ENCODE peak calls at places on chromosome 5, in nine cellular contexts. S is keratinocyte, J is GM12865, T is activated B cell treated with CpG ODN at 0.5 μM for 24 hours, Z is gastrocnemius medialis, Q is GM06990, W is stomach, B is fibroblast of the aortic adventitia, G is AG04449. P is an unnamed sample.

GRCh38 chr5:157384971-157385709 is 74.9 kb upstream of the NIPAL4 start:
- DNase-seq in B (peak), T (no peak), S (no peak), J (no peak), G (peak), Z (peak), W (no peak), Q (no peak), P (no peak)

GRCh38 chr5:138725153-138725884 is 27.9 kb upstream of the CTNNA1 start:
- DNase-seq in G (no peak), B (peak), S (peak), T (no peak), J (peak), W (peak), Z (peak), Q (no peak), P (no peak)

GRCh38 chr5:74075496-74075895 is 449.5 kb downstream of the ARHGEF28 start:
- DNase-seq in Z (no peak), S (no peak), T (no peak), W (no peak), G (no peak), J (no peak), B (no peak), Q (peak), P (no peak)

GRCh38 chr5:178403956-178404600 is 171.5 kb upstream of the PHYKPL start:
- DNase-seq in B (no peak), J (no peak), S (no peak), T (no peak), Q (no peak), W (no peak), G (no peak), Z (no peak), P (no peak)

GRCh38 chr5:148267972-148268371 is 622 bp upstream of the SPINK13 start:
- DNase-seq in W (no peak), S (no peak), G (no peak), Z (no peak), B (no peak), Q (no peak), T (no peak), J (no peak), P (no peak)

GRCh38 chr5:36200513-36200912 is 41.2 kb downstream of the NADK2 start:
- DNase-seq in W (no peak), J (no peak), T (no peak), G (no peak), S (peak), B (peak), Z (no peak), Q (no peak), P (no peak)

GRCh38 chr5:101306391-101307137 is 403.5 kb upstream of the ST8SIA4 start:
- DNase-seq in B (no peak), J (no peak), Q (no peak), T (no peak), S (no peak), Z (no peak), G (no peak), W (no peak), P (no peak)

GRCh38 chr5:142568271-142568995 is 117.5 kb downstream of the FGF1 start:
- DNase-seq in T (no peak), S (no peak), Z (no peak), G (no peak), J (no peak), Q (no peak), B (peak), W (no peak), P (no peak)

GRCh38 chr5:116411101-116411571 is 163.5 kb downstream of the SEMA6A start:
- DNase-seq in Z (peak), S (no peak), J (no peak), G (no peak), Q (no peak), B (peak), T (no peak), W (no peak), P (no peak)

GRCh38 chr5:30866142-30866541 is 327.3 kb upstream of the CDH6 start:
- DNase-seq in B (no peak), Q (no peak), J (no peak), T (no peak), W (no peak), S (no peak), G (no peak), Z (no peak), P (no peak)

GRCh38 chr5:150363185-150363584 is 5.7 kb downstream of the TCOF1 start:
- DNase-seq in J (no peak), T (no peak), G (no peak), W (no peak), B (no peak), Q (no peak), S (no peak), Z (no peak), P (no peak)

GRCh38 chr5:180813418-180813817 is 10.8 kb upstream of the MGAT1 start:
- DNase-seq in Q (no peak), Z (no peak), T (no peak), B (no peak), W (no peak), J (no peak), S (no peak), G (no peak), P (no peak)

GRCh38 chr5:54254482-54255198 is 55.7 kb downstream of the ARL15 start:
- DNase-seq in Q (no peak), G (no peak), J (no peak), Z (no peak), B (peak), T (no peak), S (no peak), W (no peak), P (no peak)

GRCh38 chr5:124337996-124338395 is 408.4 kb downstream of the ZNF608 start:
- DNase-seq in T (no peak), G (no peak), W (no peak), B (peak), Z (no peak), J (no peak), Q (no peak), S (no peak), P (no peak)

GRCh38 chr5:142199388-142199787 is 90.8 kb downstream of the NDFIP1 start:
- DNase-seq in T (no peak), Q (no peak), B (no peak), W (no peak), S (no peak), Z (no peak), G (no peak), J (no peak), P (no peak)

GRCh38 chr5:80127037-80127642 is 92.0 kb downstream of the THBS4 start:
- DNase-seq in W (no peak), J (peak), Q (no peak), S (no peak), G (no peak), Z (no peak), B (no peak), T (no peak), P (no peak)

GRCh38 chr5:115170128-115170923 is 618 bp upstream of the TRIM36 start:
- DNase-seq in G (no peak), T (peak), B (no peak), Z (no peak), J (peak), S (no peak), Q (no peak), W (no peak), P (no peak)

GRCh38 chr5:178286226-178287090 is 53.9 kb upstream of the PHYKPL start:
- DNase-seq in J (no peak), T (no peak), Z (no peak), Q (no peak), W (no peak), S (no peak), G (no peak), B (no peak), P (no peak)

GRCh38 chr5:90037646-90038045 is 371.9 kb downstream of the CETN3 start:
- DNase-seq in Q (no peak), S (no peak), T (no peak), G (no peak), Z (no peak), J (no peak), W (no peak), B (peak), P (no peak)

GRCh38 chr5:95063492-95063891 is 221.4 kb downstream of the MCTP1 start:
- DNase-seq in J (no peak), S (no peak), Z (no peak), W (no peak), G (no peak), Q (no peak), T (no peak), B (no peak), P (no peak)

GRCh38 chr5:14204785-14205321 is 61.7 kb downstream of the TRIO start:
- DNase-seq in Q (no peak), T (no peak), W (peak), G (no peak), B (peak), J (peak), Z (peak), S (no peak), P (no peak)

GRCh38 chr5:127875235-127876021 is 172.2 kb downstream of the CCDC192 start:
- DNase-seq in W (peak), B (peak), T (no peak), S (no peak), J (peak), Z (peak), Q (peak), G (no peak), P (no peak)

GRCh38 chr5:111238826-111239225 is 14.6 kb downstream of the CAMK4 start:
- DNase-seq in Q (no peak), Z (no peak), B (no peak), W (no peak), S (no peak), G (no peak), T (no peak), J (no peak), P (no peak)

GRCh38 chr5:133285583-133286021 is 233.8 kb downstream of the HSPA4 start:
- DNase-seq in Z (peak), W (peak), B (peak), S (peak), T (no peak), J (no peak), Q (no peak), G (no peak), P (no peak)

GRCh38 chr5:139747583-139748504 is 47.8 kb upstream of the PSD2 start:
- DNase-seq in Q (peak), W (peak), S (no peak), G (no peak), B (peak), T (peak), J (peak), Z (no peak), P (peak)

GRCh38 chr5:54895816-54896341 is 89.5 kb downstream of the ESM1 start:
- DNase-seq in J (peak), Z (no peak), W (peak), G (no peak), B (peak), S (no peak), Q (no peak), T (no peak), P (no peak)

GRCh38 chr5:132753135-132753987 is 6.1 kb downstream of the CCNI2 start:
- DNase-seq in G (no peak), B (no peak), Q (no peak), J (peak), T (no peak), Z (no peak), S (no peak), W (peak), P (no peak)

GRCh38 chr5:54469655-54470054 is 14.2 kb downstream of the HSPB3 start:
- DNase-seq in B (peak), T (no peak), Z (no peak), S (no peak), Q (no peak), J (peak), W (no peak), G (no peak), P (no peak)

GRCh38 chr5:56987171-56987570 is 35.2 kb upstream of the MIER3 start:
- DNase-seq in S (no peak), W (no peak), Z (no peak), J (no peak), G (no peak), T (no peak), Q (no peak), B (no peak), P (no peak)

GRCh38 chr5:88269222-88269771 is 652 bp upstream of the TMEM161B start:
- DNase-seq in G (no peak), T (no peak), S (no peak), Q (peak), B (peak), W (no peak), Z (peak), J (no peak), P (peak)

GRCh38 chr5:100796851-100797250 is 106.2 kb downstream of the ST8SIA4 start:
- DNase-seq in Q (no peak), S (no peak), T (no peak), J (no peak), G (no peak), B (no peak), Z (no peak), W (no peak), P (no peak)

GRCh38 chr5:169808118-169808581 is 171.1 kb downstream of the DOCK2 start:
- DNase-seq in Z (no peak), W (no peak), Q (no peak), T (no peak), J (no peak), S (no peak), B (no peak), G (no peak), P (no peak)

GRCh38 chr5:20360243-20360642 is 372.2 kb upstream of the CDH18 start:
- DNase-seq in Q (no peak), B (no peak), J (no peak), Z (no peak), G (no peak), S (no peak), W (no peak), T (no peak), P (no peak)

GRCh38 chr5:78245126-78245525 is 49.4 kb downstream of the AP3B1 start:
- DNase-seq in W (peak), B (no peak), G (no peak), S (no peak), J (no peak), T (no peak), Z (no peak), Q (no peak), P (no peak)

GRCh38 chr5:26791433-26791832 is 247.0 kb downstream of the CDH9 start:
- DNase-seq in S (no peak), B (no peak), W (no peak), J (no peak), Z (no peak), Q (no peak), T (no peak), G (no peak), P (no peak)

GRCh38 chr5:134025786-134026185 is 21.0 kb upstream of the VDAC1 start:
- DNase-seq in Z (no peak), S (no peak), Q (no peak), G (no peak), J (no peak), W (no peak), B (no peak), T (no peak), P (no peak)

DNA sequence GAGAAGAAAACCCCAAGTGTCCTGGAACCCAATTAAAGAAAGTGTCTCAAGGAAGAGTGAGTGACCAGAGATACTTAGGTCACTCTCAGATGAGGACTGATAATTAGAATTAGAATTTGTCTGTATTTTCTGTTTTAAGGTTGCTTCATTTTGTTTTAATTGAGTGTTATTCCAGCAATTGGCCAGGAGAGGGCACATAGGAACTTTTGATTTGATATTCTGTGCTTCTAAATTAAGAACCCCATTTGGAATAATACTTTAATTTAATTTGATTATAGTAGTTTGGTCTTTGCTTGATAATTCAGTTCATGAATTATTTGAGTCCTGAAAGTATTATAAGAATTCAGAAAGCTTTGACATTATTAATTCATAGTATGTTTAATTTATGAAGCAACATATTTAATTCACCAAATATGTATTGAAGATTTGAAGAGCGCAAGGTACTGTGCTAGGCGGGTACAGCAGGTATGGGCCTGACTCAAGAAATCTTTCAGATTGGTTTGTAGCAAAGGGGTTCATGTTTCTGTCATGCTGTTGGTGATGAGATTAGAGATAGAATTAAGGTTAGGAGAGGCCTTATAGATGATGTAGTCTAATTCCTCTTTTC is 4.9 kb downstream of the MRPL22 start:
- DNase-seq in S (no peak), B (peak), T (no peak), J (peak), W (no peak), Q (no peak), G (no peak), Z (no peak), P (no peak)
- TF ChIP-seq CTCF in S (peak), B (peak), T (no peak), J (peak), W (peak), Q (peak), G (peak), Z (no peak), P (peak)

DNA sequence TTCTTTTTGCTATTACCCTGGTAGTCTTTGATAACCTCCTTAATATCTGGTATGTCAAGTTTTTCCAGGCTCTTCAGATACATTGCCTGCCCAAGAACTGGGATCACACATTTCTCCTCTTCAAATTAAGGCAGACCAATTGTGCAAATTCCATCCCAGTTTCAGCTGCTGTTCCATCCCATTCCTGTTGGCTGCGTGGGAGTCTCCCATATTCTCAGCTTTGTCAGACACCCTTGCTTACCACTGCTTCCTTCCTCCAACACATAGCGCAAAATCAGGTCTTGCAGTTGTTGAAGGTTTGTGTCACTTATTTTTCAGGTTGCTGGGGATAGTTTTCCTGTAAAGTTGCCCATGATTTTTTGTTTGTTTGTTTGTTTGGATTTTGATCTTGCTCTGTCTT is 15.2 kb downstream of the HCN1 start:
- DNase-seq in Q (no peak), Z (no peak), B (no peak), S (no peak), T (no peak), W (no peak), G (no peak), J (no peak), P (no peak)
- TF ChIP-seq CTCF in Q (no peak), Z (no peak), B (no peak), S (no peak), T (no peak), W (no peak), G (no peak), J (no peak), P (no peak)

DNA sequence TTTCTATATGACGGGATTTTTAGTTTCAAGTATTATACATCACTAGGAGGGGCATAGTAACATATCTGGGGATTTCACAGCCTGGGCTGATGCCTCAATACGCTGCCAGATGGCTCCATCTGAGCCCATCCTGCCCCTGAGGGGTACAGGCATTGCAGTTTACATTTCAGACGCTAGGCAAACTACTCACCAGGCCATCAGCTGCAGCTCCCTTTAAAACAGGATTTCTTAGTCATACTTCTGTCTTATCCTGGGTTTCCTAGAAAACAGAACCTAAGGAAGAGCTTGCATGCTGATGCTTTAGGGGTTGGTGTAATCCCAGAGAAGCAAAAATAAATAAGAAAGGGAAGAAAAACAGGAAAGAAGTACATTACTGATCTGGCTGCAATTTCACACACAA is 372.8 kb upstream of the PIK3R1 start:
- DNase-seq in W (no peak), J (no peak), B (peak), S (peak), Z (no peak), G (no peak), T (no peak), Q (no peak), P (no peak)
- TF ChIP-seq CTCF in W (no peak), J (peak), B (peak), S (peak), Z (no peak), G (peak), T (no peak), Q (peak), P (no peak)

DNA sequence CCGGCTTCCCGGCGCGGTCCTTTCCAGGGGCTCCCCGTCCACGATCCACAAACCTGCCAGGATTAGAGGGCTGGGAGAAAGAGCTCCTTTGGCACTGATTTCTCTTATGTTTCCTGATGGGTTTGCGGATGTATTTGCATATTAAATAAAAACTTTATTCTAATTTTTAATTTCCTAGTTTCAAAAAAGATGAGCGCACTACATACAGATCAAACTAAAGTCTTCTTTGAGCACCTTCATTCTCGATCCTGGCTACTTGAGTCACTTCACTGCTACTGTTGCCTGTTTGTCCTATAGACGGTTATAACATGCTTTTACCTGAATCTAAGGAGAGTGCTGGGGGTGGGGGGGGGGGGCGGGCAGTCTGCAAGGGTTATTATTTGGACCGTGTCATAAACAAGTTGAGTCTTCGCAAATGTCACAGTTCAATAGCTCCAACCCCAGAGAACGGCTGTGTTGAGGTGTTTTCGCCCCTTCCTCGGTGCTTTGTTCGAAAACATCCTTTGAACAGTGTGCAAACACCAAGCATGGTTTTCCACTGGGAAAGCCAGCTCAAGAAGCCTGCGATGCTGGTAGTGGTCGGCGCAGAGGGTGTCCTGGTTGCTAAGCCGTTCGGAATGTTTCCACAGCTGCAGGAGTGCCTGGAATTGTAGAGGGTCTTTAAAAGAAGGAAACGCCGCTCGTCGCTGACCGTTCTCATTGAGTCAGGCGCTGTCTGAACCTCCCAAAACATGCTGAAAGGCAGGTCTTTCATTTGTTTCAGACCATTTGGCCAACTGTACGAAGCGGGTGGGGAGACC is 1.1 kb upstream of the STK10 start:
- DNase-seq in Q (no peak), S (no peak), Z (no peak), G (no peak), B (no peak), W (no peak), T (no peak), J (no peak), P (no peak)
- TF ChIP-seq CTCF in Q (no peak), S (no peak), Z (no peak), G (no peak), B (no peak), W (no peak), T (no peak), J (no peak), P (peak)

DNA sequence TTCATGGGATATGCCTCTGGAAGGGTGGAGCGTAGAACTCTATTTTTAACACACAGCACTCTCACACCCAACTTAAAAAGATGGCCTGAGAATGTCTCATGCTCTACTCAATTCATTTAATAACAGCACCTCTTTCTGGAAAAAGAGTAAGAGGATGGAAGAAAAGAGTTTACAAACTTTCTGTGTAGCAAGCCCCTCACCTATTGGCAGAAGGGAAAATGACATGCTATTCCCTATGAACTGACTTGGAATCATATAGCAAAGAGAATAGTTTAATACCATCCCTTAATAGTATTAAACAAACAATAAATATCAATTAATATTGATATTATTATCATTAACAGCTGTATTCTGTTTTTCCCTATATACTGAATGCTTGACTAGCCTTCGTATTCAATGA is 233.3 kb downstream of the KCTD16 start:
- DNase-seq in Q (no peak), W (no peak), B (no peak), S (no peak), J (no peak), Z (no peak), T (no peak), G (no peak), P (no peak)
- TF ChIP-seq CTCF in Q (no peak), W (no peak), B (peak), S (no peak), J (no peak), Z (no peak), T (no peak), G (no peak), P (no peak)